ENCODE peak calls at places on chromosomes 11 and 22, in six cellular contexts. F is CD8-positive, alpha-beta memory T cell; J is kidney; T is body of pancreas; N is CD4-positive, alpha-beta memory T cell; Z is mammary epithelial cell. U is an unnamed sample.
A peak's percentile ranks its signal among the peaks of the same experiment; 100 is the strongest.

GRCh38 chr22:38079804-38080203 is 4.2 kb downstream of the SLC16A8 start:
- DNase-seq in F (no peak), J (peak; percentile 26), T (no peak), N (no peak), Z (no peak), U (no peak)

GRCh38 chr11:126345759-126346585 is 9.5 kb upstream of the ST3GAL4 start:
- DNase-seq in F (no peak), J (peak; percentile 61), T (peak; percentile 64), N (no peak), Z (no peak), U (peak; percentile 95)

GRCh38 chr11:6127881-6128280 is 20.4 kb downstream of the OR56B4 start:
- DNase-seq in F (no peak), J (no peak), T (no peak), N (no peak), Z (peak; percentile 40), U (peak; percentile 56)

GRCh38 chr11:75265851-75266531 is 25.4 kb downstream of the TPBGL start:
- DNase-seq in F (no peak), J (peak; percentile 58), T (no peak), N (peak; percentile 31), Z (no peak), U (no peak)

GRCh38 chr11:67504023-67504949 is 877 bp downstream of the PITPNM1 start:
- DNase-seq in F (peak; percentile 62), J (peak; percentile 83), T (peak; percentile 39), N (peak; percentile 58), Z (peak; percentile 34), U (peak; percentile 70)

GRCh38 chr11:40393511-40393910 is 1065.9 kb downstream of the LRRC4C start:
- DNase-seq in F (no peak), J (no peak), T (no peak), N (no peak), Z (no peak), U (no peak)

GRCh38 chr22:43313497-43314474 is 29.4 kb downstream of the SCUBE1 start:
- DNase-seq in F (no peak), J (peak; percentile 91), T (no peak), N (no peak), Z (no peak), U (peak; percentile 66)

GRCh38 chr11:44083906-44084305 is 11.6 kb upstream of the EXT2 start:
- DNase-seq in F (no peak), J (no peak), T (no peak), N (no peak), Z (no peak), U (no peak)

GRCh38 chr11:64100782-64101358 is 65.0 kb downstream of the MACROD1 start:
- DNase-seq in F (no peak), J (no peak), T (no peak), N (no peak), Z (no peak), U (no peak)

GRCh38 chr11:126146454-126147192 is 64.8 kb downstream of the RPUSD4 start:
- DNase-seq in F (no peak), J (no peak), T (no peak), N (no peak), Z (no peak), U (no peak)

GRCh38 chr22:25716637-25717036 is 25.4 kb upstream of the MYO18B start:
- DNase-seq in F (no peak), J (no peak), T (no peak), N (no peak), Z (no peak), U (no peak)

GRCh38 chr11:69010964-69011623 is 2.0 kb downstream of the MRGPRF start:
- DNase-seq in F (no peak), J (peak; percentile 93), T (peak; percentile 57), N (no peak), Z (peak; percentile 56), U (peak; percentile 97)

GRCh38 chr22:19791243-19791642 is 30.7 kb downstream of the TBX1 start:
- DNase-seq in F (no peak), J (no peak), T (no peak), N (no peak), Z (no peak), U (no peak)

GRCh38 chr11:75013051-75013450 is 24.3 kb downstream of the NEU3 start:
- DNase-seq in F (no peak), J (no peak), T (no peak), N (no peak), Z (no peak), U (peak; percentile 18)

GRCh38 chr11:100972046-100972445 is 157.6 kb downstream of the PGR start:
- DNase-seq in F (no peak), J (no peak), T (no peak), N (no peak), Z (no peak), U (no peak)

GRCh38 chr11:117121176-117121575 is 22.9 kb upstream of the PAFAH1B2 start:
- DNase-seq in F (no peak), J (no peak), T (no peak), N (no peak), Z (no peak), U (no peak)

GRCh38 chr11:122025757-122026156 is 90.3 kb downstream of the BLID start:
- DNase-seq in F (no peak), J (no peak), T (no peak), N (no peak), Z (no peak), U (no peak)

GRCh38 chr11:60818057-60818456 is 23.9 kb upstream of the CCDC86 start:
- DNase-seq in F (no peak), J (peak; percentile 1), T (no peak), N (no peak), Z (no peak), U (no peak)

GRCh38 chr11:64721359-64721699 is 1.7 kb downstream of the NRXN2 start:
- DNase-seq in F (no peak), J (no peak), T (no peak), N (no peak), Z (no peak), U (no peak)

GRCh38 chr11:111514216-111515031 is at the start of gene HOATZ:
- DNase-seq in F (no peak), J (no peak), T (no peak), N (no peak), Z (no peak), U (no peak)

GRCh38 chr22:29093501-29093921 is 20.7 kb downstream of the KREMEN1 start:
- DNase-seq in F (no peak), J (peak; percentile 68), T (no peak), N (no peak), Z (no peak), U (no peak)

GRCh38 chr11:94740975-94741707 is 27.0 kb upstream of the AMOTL1 start:
- DNase-seq in F (no peak), J (peak; percentile 75), T (peak; percentile 37), N (no peak), Z (peak; percentile 69), U (peak; percentile 56)

GRCh38 chr11:79076526-79077115 is 364.2 kb downstream of the TENM4 start:
- DNase-seq in F (no peak), J (no peak), T (peak; percentile 58), N (no peak), Z (peak; percentile 10), U (peak; percentile 49)

GRCh38 chr11:124482362-124483147 is 37.1 kb upstream of the OR8B8 start:
- DNase-seq in F (no peak), J (no peak), T (no peak), N (no peak), Z (no peak), U (no peak)

GRCh38 chr11:60241786-60242185 is 1.2 kb downstream of the MS4A4E start:
- DNase-seq in F (no peak), J (no peak), T (no peak), N (no peak), Z (no peak), U (no peak)

GRCh38 chr11:6319879-6320410 is 356 bp downstream of the CAVIN3 start:
- DNase-seq in F (no peak), J (peak; percentile 97), T (peak; percentile 86), N (no peak), Z (peak; percentile 94), U (no peak)

GRCh38 chr11:74318241-74318932 is 6.9 kb upstream of the P4HA3 start:
- DNase-seq in F (no peak), J (no peak), T (no peak), N (no peak), Z (no peak), U (no peak)

GRCh38 chr11:117851091-117851490 is 25.4 kb downstream of the FXYD6 start:
- DNase-seq in F (no peak), J (peak; percentile 15), T (no peak), N (no peak), Z (no peak), U (no peak)

GRCh38 chr22:17826151-17826550 is 51.9 kb upstream of the BID start:
- DNase-seq in F (no peak), J (no peak), T (no peak), N (no peak), Z (no peak), U (no peak)
- H3K4me3 ChIP-seq in F (no peak overlapping the region), J (no peak overlapping the region), T (no peak overlapping the region), N (no peak overlapping the region), Z (no peak overlapping the region), U (no peak overlapping the region)

GRCh38 chr11:34787348-34787747 is 128.8 kb downstream of the APIP start:
- DNase-seq in F (no peak), J (no peak), T (no peak), N (no peak), Z (no peak), U (no peak)
- H3K4me3 ChIP-seq in F (no peak overlapping the region), J (no peak overlapping the region), T (no peak overlapping the region), N (no peak overlapping the region), Z (no peak overlapping the region), U (no peak overlapping the region)

GRCh38 chr11:86246293-86246675 is 1.7 kb downstream of the EED start:
- DNase-seq in F (no peak), J (no peak), T (no peak), N (no peak), Z (no peak), U (no peak)

GRCh38 chr11:86247608-86248007 is 3.1 kb downstream of the EED start:
- DNase-seq in F (no peak), J (no peak), T (no peak), N (no peak), Z (peak; percentile 41), U (no peak)

GRCh38 chr11:86248609-86249008 is 4.1 kb downstream of the EED start:
- DNase-seq in F (no peak), J (no peak), T (no peak), N (no peak), Z (no peak), U (no peak)

GRCh38 chr11:86251285-86251830 is 6.8 kb downstream of the EED start:
- DNase-seq in F (no peak), J (no peak), T (no peak), N (no peak), Z (no peak), U (no peak)

GRCh38 chr11:86249307-86250098 is 5.0 kb downstream of the EED start:
- DNase-seq in F (no peak), J (no peak), T (no peak), N (no peak), Z (no peak), U (no peak)
- H3K4me3 ChIP-seq in F (no peak overlapping the region), J (no peak overlapping the region), T (no peak overlapping the region), N (no peak overlapping the region), Z (no peak overlapping the region), U (peak overlapping the region; percentile 11)

GRCh38 chr11:210803-211180 is 3.3 kb downstream of the RIC8A start:
- DNase-seq in F (no peak), J (peak; percentile 47), T (no peak), N (no peak), Z (no peak), U (no peak)
- H3K4me3 ChIP-seq in F (no peak overlapping the region), J (no peak overlapping the region), T (no peak overlapping the region), N (no peak overlapping the region), Z (no peak overlapping the region), U (no peak overlapping the region)

GRCh38 chr11:35751664-35752061 is 89.1 kb downstream of the TRIM44 start:
- DNase-seq in F (no peak), J (no peak), T (no peak), N (no peak), Z (peak; percentile 67), U (no peak)
- H3K4me3 ChIP-seq in F (no peak overlapping the region), J (no peak overlapping the region), T (no peak overlapping the region), N (no peak overlapping the region), Z (no peak overlapping the region), U (no peak overlapping the region)